ENCODE peak calls at places on chromosomes 13 and 19, in nine cellular contexts. One of them, this sample, is unnamed.

GRCh38 chr19:17511724-17512573 is 500 bp downstream of the PGLS start:
- DNase-seq in lung: peak; percentile 86
- DNase-seq in AG09309: peak; percentile 24
- DNase-seq in GM23338: peak; percentile 94
- DNase-seq in A673: peak; percentile 81
- DNase-seq in adrenal gland: peak; percentile 85
- DNase-seq in ovary: peak; percentile 84
- DNase-seq in GM12865: peak; percentile 96
- DNase-seq in upper lobe of right lung: peak; percentile 96
- DNase-seq in this sample: peak; percentile 89

GRCh38 chr13:114303700-114304327 is 10.5 kb upstream of the CHAMP1 start:
- DNase-seq in AG09309: no peak
- DNase-seq in GM12865: no peak
- DNase-seq in GM23338: no peak
- DNase-seq in ovary: no peak
- DNase-seq in adrenal gland: no peak
- DNase-seq in A673: no peak
- DNase-seq in lung: no peak
- DNase-seq in upper lobe of right lung: no peak
- DNase-seq in this sample: no peak

GRCh38 chr19:17829855-17830566 is 8.7 kb upstream of the INSL3 start:
- DNase-seq in upper lobe of right lung: no peak
- DNase-seq in A673: no peak
- DNase-seq in adrenal gland: peak; percentile 36
- DNase-seq in ovary: peak; percentile 89
- DNase-seq in GM23338: peak; percentile 94
- DNase-seq in lung: no peak
- DNase-seq in GM12865: no peak
- DNase-seq in AG09309: no peak
- DNase-seq in this sample: peak; percentile 33

GRCh38 chr19:49906879-49907564 is 10.3 kb upstream of the IL4I1 start:
- DNase-seq in upper lobe of right lung: no peak
- DNase-seq in ovary: no peak
- DNase-seq in GM23338: no peak
- DNase-seq in A673: no peak
- DNase-seq in lung: no peak
- DNase-seq in AG09309: no peak
- DNase-seq in adrenal gland: no peak
- DNase-seq in GM12865: peak; percentile 81
- DNase-seq in this sample: no peak

GRCh38 chr13:26485288-26485687 is 72.2 kb upstream of the WASF3 start:
- DNase-seq in A673: no peak
- DNase-seq in GM12865: no peak
- DNase-seq in adrenal gland: no peak
- DNase-seq in ovary: no peak
- DNase-seq in AG09309: no peak
- DNase-seq in GM23338: no peak
- DNase-seq in upper lobe of right lung: no peak
- DNase-seq in lung: no peak
- DNase-seq in this sample: no peak

GRCh38 chr19:31548941-31549340 is 199.7 kb upstream of the TSHZ3 start:
- DNase-seq in upper lobe of right lung: no peak
- DNase-seq in ovary: no peak
- DNase-seq in GM12865: no peak
- DNase-seq in A673: peak; percentile 42
- DNase-seq in AG09309: no peak
- DNase-seq in GM23338: peak; percentile 50
- DNase-seq in adrenal gland: no peak
- DNase-seq in lung: no peak
- DNase-seq in this sample: peak; percentile 69

GRCh38 chr19:46975011-46975917 is 44.4 kb upstream of the NPAS1 start:
- DNase-seq in upper lobe of right lung: no peak
- DNase-seq in ovary: no peak
- DNase-seq in GM23338: no peak
- DNase-seq in lung: no peak
- DNase-seq in AG09309: no peak
- DNase-seq in GM12865: no peak
- DNase-seq in A673: peak; percentile 80
- DNase-seq in adrenal gland: no peak
- DNase-seq in this sample: no peak

GRCh38 chr13:96822900-96823299 is 171.4 kb downstream of the OXGR1 start:
- DNase-seq in upper lobe of right lung: no peak
- DNase-seq in A673: peak; percentile 24
- DNase-seq in GM12865: peak; percentile 22
- DNase-seq in ovary: no peak
- DNase-seq in adrenal gland: no peak
- DNase-seq in AG09309: no peak
- DNase-seq in lung: no peak
- DNase-seq in GM23338: peak; percentile 70
- DNase-seq in this sample: peak; percentile 26

GRCh38 chr13:113453962-113454361 is 674 bp upstream of the ADPRHL1 start:
- DNase-seq in upper lobe of right lung: no peak
- DNase-seq in AG09309: peak; percentile 48
- DNase-seq in lung: no peak
- DNase-seq in adrenal gland: no peak
- DNase-seq in GM23338: no peak
- DNase-seq in ovary: no peak
- DNase-seq in A673: peak; percentile 46
- DNase-seq in GM12865: no peak
- DNase-seq in this sample: peak; percentile 29

GRCh38 chr13:95226051-95226450 is 75.2 kb downstream of the ABCC4 start:
- DNase-seq in GM12865: peak; percentile 30
- DNase-seq in A673: no peak
- DNase-seq in lung: no peak
- DNase-seq in adrenal gland: no peak
- DNase-seq in GM23338: no peak
- DNase-seq in ovary: no peak
- DNase-seq in AG09309: no peak
- DNase-seq in upper lobe of right lung: no peak
- DNase-seq in this sample: no peak

GRCh38 chr13:39249971-39250370 is 211.7 kb downstream of the NHLRC3 start:
- DNase-seq in AG09309: no peak
- DNase-seq in A673: no peak
- DNase-seq in ovary: no peak
- DNase-seq in lung: no peak
- DNase-seq in adrenal gland: no peak
- DNase-seq in GM12865: no peak
- DNase-seq in upper lobe of right lung: no peak
- DNase-seq in GM23338: no peak
- DNase-seq in this sample: no peak

GRCh38 chr13:28537149-28537548 is 42.2 kb upstream of the FLT1 start:
- DNase-seq in GM12865: no peak
- DNase-seq in ovary: no peak
- DNase-seq in adrenal gland: no peak
- DNase-seq in AG09309: no peak
- DNase-seq in GM23338: no peak
- DNase-seq in upper lobe of right lung: no peak
- DNase-seq in lung: no peak
- DNase-seq in A673: no peak
- DNase-seq in this sample: no peak

GRCh38 chr19:35344511-35345031 is 3.1 kb upstream of the FFAR1 start:
- DNase-seq in GM12865: no peak
- DNase-seq in upper lobe of right lung: peak; percentile 46
- DNase-seq in ovary: peak; percentile 13
- DNase-seq in adrenal gland: no peak
- DNase-seq in GM23338: no peak
- DNase-seq in lung: no peak
- DNase-seq in A673: no peak
- DNase-seq in AG09309: no peak
- DNase-seq in this sample: no peak

GRCh38 chr13:42991892-42992584 is at the start of gene EPSTI1:
- DNase-seq in ovary: peak; percentile 65
- DNase-seq in GM12865: peak; percentile 90
- DNase-seq in AG09309: no peak
- DNase-seq in upper lobe of right lung: peak; percentile 85
- DNase-seq in lung: peak; percentile 66
- DNase-seq in GM23338: peak; percentile 73
- DNase-seq in adrenal gland: peak; percentile 71
- DNase-seq in A673: peak; percentile 39
- DNase-seq in this sample: peak; percentile 90

DNA sequence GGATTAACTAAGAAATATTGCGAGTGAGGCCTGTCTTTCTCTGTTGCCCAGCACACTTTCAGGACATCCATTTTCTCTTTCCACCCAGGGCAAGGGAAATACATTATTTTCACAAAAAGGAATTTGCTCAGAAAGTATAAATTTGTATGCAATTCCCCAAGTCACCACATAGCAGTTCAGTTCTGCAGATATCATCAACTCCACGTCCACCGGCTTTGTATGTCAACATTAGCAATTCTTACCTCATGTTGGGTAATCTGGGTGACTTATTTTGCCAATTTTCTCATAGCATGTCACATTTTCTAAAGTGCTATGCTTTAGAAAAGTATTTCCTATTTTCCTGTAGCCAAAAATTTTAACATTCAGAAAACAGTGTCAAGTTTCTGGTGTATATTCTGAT is 501.8 kb downstream of the EFNB2 start:
- DNase-seq in A673: peak; percentile 4
- DNase-seq in GM12865: no peak
- DNase-seq in upper lobe of right lung: no peak
- DNase-seq in AG09309: peak; percentile 54
- DNase-seq in adrenal gland: no peak
- DNase-seq in GM23338: peak; percentile 4
- DNase-seq in ovary: no peak
- DNase-seq in lung: no peak
- DNase-seq in this sample: peak; percentile 89
- TF ChIP-seq CTCF in A673: no peak
- TF ChIP-seq CTCF in GM12865: peak; percentile 0
- TF ChIP-seq CTCF in upper lobe of right lung: no peak
- TF ChIP-seq CTCF in AG09309: peak; percentile 38
- TF ChIP-seq CTCF in adrenal gland: no peak
- TF ChIP-seq CTCF in GM23338: peak; percentile 24
- TF ChIP-seq CTCF in ovary: no peak
- TF ChIP-seq CTCF in lung: no peak
- TF ChIP-seq CTCF in this sample: peak; percentile 56

GRCh38 chr19:10553943-10554381 is 10.3 kb downstream of the ATG4D start:
- DNase-seq in A673: no peak
- DNase-seq in ovary: no peak
- DNase-seq in upper lobe of right lung: no peak
- DNase-seq in GM23338: no peak
- DNase-seq in GM12865: peak; percentile 73
- DNase-seq in AG09309: no peak
- DNase-seq in lung: no peak
- DNase-seq in adrenal gland: no peak
- DNase-seq in this sample: no peak
- H3K4me3 ChIP-seq in A673: no peak overlapping the region
- H3K4me3 ChIP-seq in ovary: no peak overlapping the region
- H3K4me3 ChIP-seq in upper lobe of right lung: no peak overlapping the region
- H3K4me3 ChIP-seq in GM23338: no peak overlapping the region
- H3K4me3 ChIP-seq in GM12865: no peak overlapping the region
- H3K4me3 ChIP-seq in AG09309: no peak overlapping the region
- H3K4me3 ChIP-seq in lung: no peak overlapping the region
- H3K4me3 ChIP-seq in adrenal gland: no peak overlapping the region
- H3K4me3 ChIP-seq in this sample: no peak overlapping the region

DNA sequence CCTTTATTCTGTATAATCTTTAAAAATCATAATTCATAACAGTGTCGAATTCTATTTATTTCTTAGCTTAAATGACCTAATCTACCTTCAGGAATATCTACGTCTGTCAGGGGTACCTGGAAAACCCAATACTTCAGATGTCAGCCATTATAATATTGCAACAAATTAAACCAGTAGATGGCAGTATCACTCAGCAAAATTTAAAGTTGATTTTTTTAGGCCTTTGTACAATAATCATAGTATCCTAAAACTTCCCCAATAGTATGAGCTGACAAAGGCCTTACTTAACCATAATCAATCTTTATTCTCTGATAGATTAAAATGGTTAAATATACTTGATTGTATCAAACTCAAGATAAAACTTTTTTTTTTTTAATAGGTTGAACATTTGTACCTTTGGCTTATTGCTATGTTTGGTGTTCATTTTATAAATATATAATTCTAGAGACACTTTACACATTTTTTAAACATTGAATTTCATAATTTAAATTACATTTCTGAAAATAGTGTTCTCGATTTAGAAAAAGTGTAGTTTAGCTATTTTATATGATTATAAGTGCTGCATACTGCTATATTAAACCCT is 830.2 kb upstream of the SPRY2 start:
- DNase-seq in A673: peak; percentile 44
- DNase-seq in ovary: no peak
- DNase-seq in upper lobe of right lung: no peak
- DNase-seq in AG09309: no peak
- DNase-seq in lung: no peak
- DNase-seq in adrenal gland: no peak
- DNase-seq in GM12865: peak; percentile 4
- DNase-seq in GM23338: peak; percentile 48
- DNase-seq in this sample: peak; percentile 32
- TF ChIP-seq CTCF in A673: peak; percentile 66
- TF ChIP-seq CTCF in ovary: no peak
- TF ChIP-seq CTCF in upper lobe of right lung: peak; percentile 45
- TF ChIP-seq CTCF in AG09309: peak; percentile 32
- TF ChIP-seq CTCF in lung: no peak
- TF ChIP-seq CTCF in adrenal gland: peak; percentile 34
- TF ChIP-seq CTCF in GM12865: peak; percentile 24
- TF ChIP-seq CTCF in GM23338: peak; percentile 77
- TF ChIP-seq CTCF in this sample: peak; percentile 56

GRCh38 chr19:4300589-4300988 is 1.6 kb downstream of the TMIGD2 start:
- DNase-seq in adrenal gland: no peak
- DNase-seq in A673: no peak
- DNase-seq in AG09309: no peak
- DNase-seq in GM12865: no peak
- DNase-seq in upper lobe of right lung: no peak
- DNase-seq in lung: no peak
- DNase-seq in ovary: no peak
- DNase-seq in GM23338: no peak
- DNase-seq in this sample: no peak

GRCh38 chr19:4304509-4305252 is at the start of gene FSD1:
- DNase-seq in GM23338: peak; percentile 88
- DNase-seq in adrenal gland: no peak
- DNase-seq in AG09309: no peak
- DNase-seq in lung: no peak
- DNase-seq in GM12865: peak; percentile 70
- DNase-seq in upper lobe of right lung: no peak
- DNase-seq in A673: peak; percentile 86
- DNase-seq in ovary: no peak
- DNase-seq in this sample: peak; percentile 42

GRCh38 chr19:4301590-4302237 is 475 bp downstream of the TMIGD2 start:
- DNase-seq in AG09309: no peak
- DNase-seq in A673: no peak
- DNase-seq in upper lobe of right lung: no peak
- DNase-seq in ovary: no peak
- DNase-seq in GM23338: no peak
- DNase-seq in GM12865: no peak
- DNase-seq in lung: no peak
- DNase-seq in adrenal gland: no peak
- DNase-seq in this sample: no peak

GRCh38 chr19:4303778-4304508 is 455 bp upstream of the FSD1 start:
- DNase-seq in upper lobe of right lung: no peak
- DNase-seq in lung: no peak
- DNase-seq in GM23338: no peak
- DNase-seq in A673: no peak
- DNase-seq in adrenal gland: no peak
- DNase-seq in GM12865: no peak
- DNase-seq in AG09309: no peak
- DNase-seq in ovary: no peak
- DNase-seq in this sample: no peak

DNA sequence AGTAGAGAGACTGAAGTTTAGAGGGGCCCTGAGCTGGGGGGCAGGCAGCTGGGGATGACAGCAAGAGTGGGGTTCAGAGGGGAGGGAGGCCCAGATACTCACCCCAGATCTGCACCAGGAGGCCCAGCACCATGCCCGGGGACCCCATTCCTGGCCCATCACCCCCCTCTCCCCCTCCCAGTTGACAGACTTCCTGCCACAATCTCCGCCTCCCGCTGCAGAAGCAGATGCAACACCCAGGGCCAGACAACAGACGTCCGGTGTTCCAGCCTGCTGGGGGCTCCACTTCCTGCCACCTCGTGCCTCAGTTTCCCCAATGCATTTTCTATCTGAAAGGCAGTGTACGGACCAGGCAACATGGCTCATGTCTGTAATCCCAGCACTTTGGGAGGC is at the start of gene TMIGD2:
- DNase-seq in upper lobe of right lung: no peak
- DNase-seq in GM12865: no peak
- DNase-seq in lung: no peak
- DNase-seq in ovary: no peak
- DNase-seq in A673: no peak
- DNase-seq in AG09309: no peak
- DNase-seq in GM23338: no peak
- DNase-seq in adrenal gland: no peak
- DNase-seq in this sample: no peak
- H3K4me3 ChIP-seq in upper lobe of right lung: no peak within 1 kb of the TSS
- H3K4me3 ChIP-seq in GM12865: no peak within 1 kb of the TSS
- H3K4me3 ChIP-seq in lung: no peak within 1 kb of the TSS
- H3K4me3 ChIP-seq in ovary: no peak within 1 kb of the TSS
- H3K4me3 ChIP-seq in A673: no peak within 1 kb of the TSS
- H3K4me3 ChIP-seq in AG09309: no peak within 1 kb of the TSS
- H3K4me3 ChIP-seq in GM23338: no peak within 1 kb of the TSS
- H3K4me3 ChIP-seq in adrenal gland: no peak within 1 kb of the TSS
- H3K4me3 ChIP-seq in this sample: no peak within 1 kb of the TSS